ENCODE peak calls at places on chromosomes 7 and 10, in nine cellular contexts. K is cardiac muscle cell, E is uterus, J is right cardiac atrium, A is spleen, Q is epithelial cell of esophagus, S is suprapubic skin, R is neural progenitor cell, Z is body of pancreas. X is an unnamed sample.

GRCh38 chr10:84525120-84525806 is 196.9 kb downstream of the CCSER2 start:
- DNase-seq in K (no peak), E (no peak), J (no peak), A (no peak), Q (peak; percentile 55), S (no peak), R (no peak), Z (no peak), X (no peak)

GRCh38 chr7:13155188-13155587 is 467.8 kb downstream of the ARL4A start:
- DNase-seq in K (no peak), E (no peak), J (no peak), A (no peak), Q (no peak), S (no peak), R (no peak), Z (no peak), X (no peak)

GRCh38 chr10:12644380-12645144 is 295.2 kb downstream of the CAMK1D start:
- DNase-seq in K (no peak), E (no peak), J (no peak), A (no peak), Q (no peak), S (no peak), R (no peak), Z (no peak), X (no peak)

GRCh38 chr7:71511361-71511807 is 379.4 kb downstream of the GALNT17 start:
- DNase-seq in K (no peak), E (no peak), J (no peak), A (no peak), Q (no peak), S (no peak), R (peak; percentile 37), Z (no peak), X (no peak)

GRCh38 chr10:120689766-120690539 is 161.2 kb upstream of the WDR11 start:
- DNase-seq in K (no peak), E (no peak), J (no peak), A (no peak), Q (no peak), S (no peak), R (no peak), Z (no peak), X (no peak)

GRCh38 chr10:105658696-105659095 is 1017.6 kb downstream of the SORCS3 start:
- DNase-seq in K (no peak), E (no peak), J (no peak), A (no peak), Q (no peak), S (no peak), R (no peak), Z (no peak), X (no peak)

GRCh38 chr10:94757916-94758315 is 4.6 kb upstream of the CYP2C19 start:
- DNase-seq in K (no peak), E (no peak), J (no peak), A (no peak), Q (no peak), S (no peak), R (no peak), Z (no peak), X (no peak)

GRCh38 chr10:3348561-3348960 is 176.0 kb upstream of the PITRM1 start:
- DNase-seq in K (no peak), E (no peak), J (no peak), A (no peak), Q (no peak), S (no peak), R (no peak), Z (no peak), X (no peak)

GRCh38 chr10:75260990-75261389 is 25.2 kb upstream of the COMTD1 start:
- DNase-seq in K (no peak), E (no peak), J (no peak), A (no peak), Q (no peak), S (no peak), R (no peak), Z (no peak), X (no peak)

GRCh38 chr7:55382251-55382650 is 17.1 kb downstream of the LANCL2 start:
- DNase-seq in K (no peak), E (no peak), J (no peak), A (no peak), Q (no peak), S (no peak), R (no peak), Z (no peak), X (no peak)

DNA sequence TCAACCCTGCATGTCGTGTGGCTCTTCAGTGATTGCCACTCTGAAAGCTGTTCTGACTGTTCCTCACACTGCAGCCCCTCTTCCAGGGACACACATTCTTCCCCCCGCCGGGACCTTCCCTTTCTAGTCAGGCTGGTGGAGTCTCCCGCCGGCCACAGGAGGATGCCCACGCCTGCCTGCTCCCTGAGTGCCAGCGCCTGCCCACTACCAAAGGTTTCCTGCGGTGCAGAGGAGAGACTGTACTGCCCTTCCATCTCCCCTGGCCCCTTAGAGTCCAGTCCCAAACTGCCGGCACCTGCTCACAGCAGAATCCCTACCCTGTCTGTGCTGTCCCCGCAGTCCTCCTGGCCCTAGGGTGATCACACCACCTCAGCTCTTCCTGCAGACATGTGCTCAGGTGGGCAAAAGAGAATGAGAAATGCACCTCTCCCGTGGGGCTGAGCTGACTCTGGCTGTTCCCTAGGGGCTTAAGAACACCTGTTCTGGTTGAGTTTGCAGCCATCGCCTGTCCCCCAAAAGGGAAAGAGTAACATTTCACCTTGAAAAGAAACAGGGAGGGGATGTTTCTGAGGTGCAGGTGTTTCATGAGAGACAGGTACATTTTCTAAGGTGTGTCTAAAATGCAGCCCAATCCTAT is 1.4 kb downstream of the PODXL start:
- DNase-seq in K (no peak), E (no peak), J (no peak), A (no peak), Q (no peak), S (no peak), R (peak; percentile 10), Z (no peak), X (no peak)
- H3K4me3 ChIP-seq in K (peak overlapping the region; percentile 82), E (peak overlapping the region; percentile 57), J (peak overlapping the region; percentile 35), A (peak overlapping the region; percentile 63), Q (no peak overlapping the region), S (peak overlapping the region; percentile 69), R (peak overlapping the region; percentile 78), Z (peak overlapping the region; percentile 51), X (peak overlapping the region; percentile 77)

GRCh38 chr7:64888561-64888900 is 14.5 kb upstream of the ZNF273 start:
- DNase-seq in K (no peak), E (no peak), J (peak; percentile 63), A (no peak), Q (no peak), S (peak; percentile 77), R (no peak), Z (no peak), X (no peak)

GRCh38 chr7:64890761-64891666 is 12.1 kb upstream of the ZNF273 start:
- DNase-seq in K (no peak), E (no peak), J (no peak), A (no peak), Q (peak; percentile 58), S (peak; percentile 54), R (no peak), Z (peak; percentile 25), X (no peak)

GRCh38 chr7:64887756-64888508 is 15.1 kb upstream of the ZNF273 start:
- DNase-seq in K (no peak), E (peak; percentile 10), J (peak; percentile 78), A (no peak), Q (no peak), S (peak; percentile 77), R (peak; percentile 46), Z (peak; percentile 73), X (peak; percentile 58)

GRCh38 chr7:64889686-64890162 is 13.3 kb upstream of the ZNF273 start:
- DNase-seq in K (no peak), E (no peak), J (no peak), A (no peak), Q (no peak), S (peak; percentile 74), R (no peak), Z (no peak), X (peak; percentile 53)

GRCh38 chr7:64888901-64889685 is 14.0 kb upstream of the ZNF273 start:
- DNase-seq in K (peak; percentile 34), E (no peak), J (peak; percentile 81), A (peak; percentile 88), Q (peak; percentile 14), S (peak; percentile 81), R (peak; percentile 4), Z (peak; percentile 63), X (peak; percentile 59)
- H3K4me3 ChIP-seq in K (peak overlapping the region; percentile 33), E (peak overlapping the region; percentile 32), J (peak overlapping the region; percentile 50), A (peak overlapping the region; percentile 42), Q (peak overlapping the region; percentile 31), S (peak overlapping the region; percentile 50), R (peak overlapping the region; percentile 33), Z (peak overlapping the region; percentile 57), X (peak overlapping the region; percentile 63)

DNA sequence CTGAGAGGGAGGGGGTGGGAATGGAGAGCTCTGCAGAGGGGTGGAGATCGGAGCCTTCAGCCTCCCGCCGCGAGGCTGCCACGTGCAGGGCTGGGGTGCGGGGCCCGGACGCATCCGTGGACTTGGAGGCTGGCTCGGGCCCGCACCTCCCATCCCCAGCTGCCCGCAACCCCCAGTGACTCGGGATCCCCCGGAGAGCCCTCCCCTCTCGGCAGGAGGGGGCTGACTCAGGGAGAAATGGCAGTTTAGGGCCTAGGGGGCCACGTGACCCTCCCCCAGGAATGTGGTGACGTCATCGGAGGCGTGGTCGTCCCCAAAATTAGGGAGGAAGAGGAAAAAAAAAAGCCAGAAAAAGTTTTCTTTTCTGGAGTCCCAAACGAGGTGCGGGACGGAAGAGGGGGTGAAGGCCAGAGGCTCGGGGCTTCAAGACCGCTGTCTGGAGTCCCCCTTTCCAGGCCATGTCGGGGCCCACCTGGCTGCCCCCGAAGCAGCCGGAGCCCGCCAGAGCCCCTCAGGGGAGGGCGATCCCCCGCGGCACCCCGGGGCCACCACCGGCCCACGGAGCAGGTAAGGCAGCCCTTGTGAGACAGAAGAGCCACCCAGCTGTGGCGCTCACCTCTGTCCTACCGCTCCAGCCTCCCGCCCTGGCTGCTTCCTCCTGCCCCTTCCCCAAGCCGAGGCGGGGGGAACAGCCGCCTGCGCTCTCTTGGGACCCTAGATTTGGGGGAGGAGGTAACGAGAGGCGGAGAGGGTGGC is at the start of gene TRIP6:
- DNase-seq in K (peak; percentile 95), E (peak; percentile 95), J (peak; percentile 96), A (peak; percentile 86), Q (peak; percentile 82), S (peak; percentile 97), R (peak; percentile 91), Z (peak; percentile 85), X (peak; percentile 91)
- H3K4me3 ChIP-seq in K (peak within 1 kb of the TSS; percentile 80), E (peak within 1 kb of the TSS; percentile 100), J (peak within 1 kb of the TSS; percentile 89), A (peak within 1 kb of the TSS; percentile 50), Q (peak within 1 kb of the TSS; percentile 81), S (peak within 1 kb of the TSS; percentile 94), R (peak within 1 kb of the TSS; percentile 93), Z (peak within 1 kb of the TSS; percentile 69), X (peak within 1 kb of the TSS; percentile 67)

GRCh38 chr7:100893910-100894763 is 1.6 kb downstream of the ACHE start:
- DNase-seq in K (no peak), E (no peak), J (no peak), A (peak; percentile 75), Q (no peak), S (no peak), R (peak; percentile 51), Z (no peak), X (no peak)
- H3K4me3 ChIP-seq in K (peak overlapping the region; percentile 62), E (no peak overlapping the region), J (no peak overlapping the region), A (peak overlapping the region; percentile 43), Q (no peak overlapping the region), S (peak overlapping the region; percentile 49), R (peak overlapping the region; percentile 51), Z (no peak overlapping the region), X (peak overlapping the region; percentile 56)